ENCODE peak calls at places on chromosome 13, in four cellular contexts. One of them, this sample, is unnamed.

GRCh38 chr13:51957377-51958216 is 53.7 kb downstream of the ATP7B start:
- DNase-seq in PC-9: no peak
- DNase-seq in HFF-Myc: no peak
- DNase-seq in neural progenitor cell: no peak
- DNase-seq in this sample: no peak

GRCh38 chr13:66128692-66129269 is 1101.4 kb downstream of the PCDH9 start:
- DNase-seq in neural progenitor cell: no peak
- DNase-seq in HFF-Myc: no peak
- DNase-seq in PC-9: no peak
- DNase-seq in this sample: no peak

GRCh38 chr13:22447132-22447886 is 733.5 kb upstream of the SGCG start:
- DNase-seq in PC-9: no peak
- DNase-seq in HFF-Myc: no peak
- DNase-seq in neural progenitor cell: peak; percentile 53
- DNase-seq in this sample: no peak

GRCh38 chr13:27504541-27504940 is 54.2 kb upstream of the MTIF3 start:
- DNase-seq in HFF-Myc: no peak
- DNase-seq in PC-9: no peak
- DNase-seq in neural progenitor cell: no peak
- DNase-seq in this sample: no peak

GRCh38 chr13:40781717-40782116 is 7.7 kb upstream of the SLC25A15 start:
- DNase-seq in HFF-Myc: no peak
- DNase-seq in PC-9: no peak
- DNase-seq in neural progenitor cell: no peak
- DNase-seq in this sample: no peak

GRCh38 chr13:87122551-87122950 is 548.6 kb upstream of the SLITRK5 start:
- DNase-seq in HFF-Myc: no peak
- DNase-seq in PC-9: no peak
- DNase-seq in neural progenitor cell: no peak
- DNase-seq in this sample: no peak

GRCh38 chr13:71285700-71286099 is 581.3 kb downstream of the DACH1 start:
- DNase-seq in neural progenitor cell: peak; percentile 13
- DNase-seq in PC-9: no peak
- DNase-seq in HFF-Myc: no peak
- DNase-seq in this sample: no peak

GRCh38 chr13:113186061-113186900 is 22.2 kb downstream of the PCID2 start:
- DNase-seq in neural progenitor cell: no peak
- DNase-seq in HFF-Myc: no peak
- DNase-seq in PC-9: no peak
- DNase-seq in this sample: no peak

GRCh38 chr13:91031508-91031907 is 316.0 kb upstream of the MIR17HG start:
- DNase-seq in neural progenitor cell: no peak
- DNase-seq in HFF-Myc: no peak
- DNase-seq in PC-9: no peak
- DNase-seq in this sample: no peak

GRCh38 chr13:113646921-113647340 is 11.1 kb downstream of the ATP4B start:
- DNase-seq in HFF-Myc: no peak
- DNase-seq in neural progenitor cell: no peak
- DNase-seq in PC-9: no peak
- DNase-seq in this sample: no peak

GRCh38 chr13:101618440-101619187 is 166.1 kb downstream of the ITGBL1 start:
- DNase-seq in HFF-Myc: no peak
- DNase-seq in neural progenitor cell: no peak
- DNase-seq in PC-9: no peak
- DNase-seq in this sample: no peak

GRCh38 chr13:100879255-100879654 is 204.7 kb upstream of the TMTC4 start:
- DNase-seq in PC-9: no peak
- DNase-seq in HFF-Myc: no peak
- DNase-seq in neural progenitor cell: no peak
- DNase-seq in this sample: no peak

GRCh38 chr13:106246237-106246636 is 289.2 kb downstream of the EFNB2 start:
- DNase-seq in PC-9: no peak
- DNase-seq in neural progenitor cell: peak; percentile 29
- DNase-seq in HFF-Myc: no peak
- DNase-seq in this sample: no peak

GRCh38 chr13:70098669-70099068 is 9.0 kb upstream of the ATXN8OS start:
- DNase-seq in HFF-Myc: no peak
- DNase-seq in neural progenitor cell: no peak
- DNase-seq in PC-9: no peak
- DNase-seq in this sample: no peak

GRCh38 chr13:42610623-42611022 is 36.7 kb downstream of the TNFSF11 start:
- DNase-seq in HFF-Myc: no peak
- DNase-seq in neural progenitor cell: no peak
- DNase-seq in PC-9: no peak
- DNase-seq in this sample: no peak

GRCh38 chr13:61648546-61648945 is 232.9 kb upstream of the PCDH20 start:
- DNase-seq in neural progenitor cell: no peak
- DNase-seq in HFF-Myc: no peak
- DNase-seq in PC-9: no peak
- DNase-seq in this sample: no peak

GRCh38 chr13:45055198-45055901 is 65.0 kb upstream of the GTF2F2 start:
- DNase-seq in PC-9: peak; percentile 17
- DNase-seq in HFF-Myc: peak; percentile 83
- DNase-seq in neural progenitor cell: no peak
- DNase-seq in this sample: peak; percentile 59

GRCh38 chr13:45015300-45015699 is 26.0 kb downstream of the GPALPP1 start:
- DNase-seq in HFF-Myc: no peak
- DNase-seq in neural progenitor cell: no peak
- DNase-seq in PC-9: no peak
- DNase-seq in this sample: no peak

GRCh38 chr13:37295046-37295445 is 189.6 kb upstream of the CSNK1A1L start:
- DNase-seq in neural progenitor cell: no peak
- DNase-seq in PC-9: no peak
- DNase-seq in HFF-Myc: no peak
- DNase-seq in this sample: no peak

GRCh38 chr13:35724480-35724879 is 248.0 kb upstream of the MAB21L1 start:
- DNase-seq in HFF-Myc: no peak
- DNase-seq in neural progenitor cell: no peak
- DNase-seq in PC-9: no peak
- DNase-seq in this sample: no peak

GRCh38 chr13:64029343-64030093 is 2613.9 kb upstream of the PCDH20 start:
- DNase-seq in PC-9: no peak
- DNase-seq in HFF-Myc: no peak
- DNase-seq in neural progenitor cell: no peak
- DNase-seq in this sample: no peak

GRCh38 chr13:20073775-20074174 is 87.1 kb downstream of the GJA3 start:
- DNase-seq in neural progenitor cell: no peak
- DNase-seq in PC-9: no peak
- DNase-seq in HFF-Myc: no peak
- DNase-seq in this sample: no peak

GRCh38 chr13:76812206-76812882 is 73.9 kb downstream of the KCTD12 start:
- DNase-seq in neural progenitor cell: no peak
- DNase-seq in HFF-Myc: peak; percentile 90
- DNase-seq in PC-9: no peak
- DNase-seq in this sample: no peak

GRCh38 chr13:21973437-21974125 is 302.7 kb downstream of the FGF9 start:
- DNase-seq in neural progenitor cell: no peak
- DNase-seq in PC-9: no peak
- DNase-seq in HFF-Myc: no peak
- DNase-seq in this sample: no peak

GRCh38 chr13:21032656-21033055 is 28.7 kb downstream of the LATS2 start:
- DNase-seq in PC-9: no peak
- DNase-seq in HFF-Myc: no peak
- DNase-seq in neural progenitor cell: no peak
- DNase-seq in this sample: no peak

GRCh38 chr13:30908416-30908980 is 2.4 kb downstream of the MEDAG start:
- DNase-seq in neural progenitor cell: no peak
- DNase-seq in HFF-Myc: no peak
- DNase-seq in PC-9: no peak
- DNase-seq in this sample: no peak

GRCh38 chr13:24182703-24183081 is 22.2 kb downstream of the SPATA13 start:
- DNase-seq in PC-9: no peak
- DNase-seq in HFF-Myc: no peak
- DNase-seq in neural progenitor cell: no peak
- DNase-seq in this sample: no peak

GRCh38 chr13:25067054-25067453 is 28.9 kb upstream of the PABPC3 start:
- DNase-seq in neural progenitor cell: peak; percentile 23
- DNase-seq in HFF-Myc: no peak
- DNase-seq in PC-9: no peak
- DNase-seq in this sample: no peak

GRCh38 chr13:76792680-76793334 is 93.4 kb downstream of the KCTD12 start:
- DNase-seq in neural progenitor cell: no peak
- DNase-seq in HFF-Myc: no peak
- DNase-seq in PC-9: no peak
- DNase-seq in this sample: no peak

GRCh38 chr13:99256709-99257108 is 1.5 kb downstream of the GPR18 start:
- DNase-seq in HFF-Myc: no peak
- DNase-seq in PC-9: no peak
- DNase-seq in neural progenitor cell: no peak
- DNase-seq in this sample: no peak

GRCh38 chr13:41546372-41547252 is 89.3 kb downstream of the RGCC start:
- DNase-seq in PC-9: peak; percentile 16
- DNase-seq in HFF-Myc: no peak
- DNase-seq in neural progenitor cell: no peak
- DNase-seq in this sample: peak; percentile 20

GRCh38 chr13:93079294-93079693 is 147.3 kb upstream of the GPC6 start:
- DNase-seq in neural progenitor cell: no peak
- DNase-seq in PC-9: no peak
- DNase-seq in HFF-Myc: no peak
- DNase-seq in this sample: no peak

GRCh38 chr13:46962286-46962941 is 65.6 kb upstream of the HTR2A start:
- DNase-seq in HFF-Myc: no peak
- DNase-seq in PC-9: no peak
- DNase-seq in neural progenitor cell: peak; percentile 50
- DNase-seq in this sample: no peak